ENCODE peak calls at places on chromosomes 6 and 20, in nine cellular contexts. One of them, this sample, is unnamed.
A peak's percentile ranks its signal among the peaks of the same experiment; 100 is the strongest.

GRCh38 chr6:150448221-150448620 is 79.4 kb downstream of the IYD start:
- DNase-seq in K562: no peak
- DNase-seq in stomach: no peak
- DNase-seq in suprapubic skin: no peak
- DNase-seq in GM12878: no peak
- DNase-seq in HepG2: no peak
- DNase-seq in transverse colon: no peak
- DNase-seq in esophagus muscularis mucosa: no peak
- DNase-seq in SK-N-SH: no peak
- DNase-seq in this sample: no peak

GRCh38 chr6:53735896-53736295 is 58.9 kb upstream of the LRRC1 start:
- DNase-seq in K562: no peak
- DNase-seq in stomach: no peak
- DNase-seq in suprapubic skin: no peak
- DNase-seq in GM12878: no peak
- DNase-seq in HepG2: no peak
- DNase-seq in transverse colon: peak; percentile 23
- DNase-seq in esophagus muscularis mucosa: peak; percentile 88
- DNase-seq in SK-N-SH: no peak
- DNase-seq in this sample: no peak

GRCh38 chr6:165308926-165309731 is at the start of gene C6orf118:
- DNase-seq in K562: no peak
- DNase-seq in stomach: no peak
- DNase-seq in suprapubic skin: no peak
- DNase-seq in GM12878: no peak
- DNase-seq in HepG2: no peak
- DNase-seq in transverse colon: no peak
- DNase-seq in esophagus muscularis mucosa: no peak
- DNase-seq in SK-N-SH: peak; percentile 84
- DNase-seq in this sample: peak; percentile 69

GRCh38 chr6:166581091-166581511 is 5.4 kb downstream of the RAMACL start:
- DNase-seq in K562: no peak
- DNase-seq in stomach: no peak
- DNase-seq in suprapubic skin: no peak
- DNase-seq in GM12878: no peak
- DNase-seq in HepG2: no peak
- DNase-seq in transverse colon: no peak
- DNase-seq in esophagus muscularis mucosa: no peak
- DNase-seq in SK-N-SH: no peak
- DNase-seq in this sample: no peak

GRCh38 chr6:90424580-90424979 is 127.9 kb upstream of the BACH2 start:
- DNase-seq in K562: no peak
- DNase-seq in stomach: no peak
- DNase-seq in suprapubic skin: no peak
- DNase-seq in GM12878: no peak
- DNase-seq in HepG2: no peak
- DNase-seq in transverse colon: no peak
- DNase-seq in esophagus muscularis mucosa: no peak
- DNase-seq in SK-N-SH: no peak
- DNase-seq in this sample: no peak

GRCh38 chr20:23225407-23226060 is 125.1 kb upstream of the NXT1 start:
- DNase-seq in K562: no peak
- DNase-seq in stomach: peak; percentile 67
- DNase-seq in suprapubic skin: peak; percentile 83
- DNase-seq in GM12878: no peak
- DNase-seq in HepG2: no peak
- DNase-seq in transverse colon: peak; percentile 54
- DNase-seq in esophagus muscularis mucosa: peak; percentile 91
- DNase-seq in SK-N-SH: no peak
- DNase-seq in this sample: peak; percentile 84

GRCh38 chr6:37033255-37033654 is 27.8 kb downstream of the FGD2 start:
- DNase-seq in K562: no peak
- DNase-seq in stomach: no peak
- DNase-seq in suprapubic skin: peak; percentile 8
- DNase-seq in GM12878: no peak
- DNase-seq in HepG2: no peak
- DNase-seq in transverse colon: no peak
- DNase-seq in esophagus muscularis mucosa: no peak
- DNase-seq in SK-N-SH: no peak
- DNase-seq in this sample: no peak

GRCh38 chr20:58874469-58874868 is 22.0 kb downstream of the GNAS start:
- DNase-seq in K562: no peak
- DNase-seq in stomach: no peak
- DNase-seq in suprapubic skin: no peak
- DNase-seq in GM12878: no peak
- DNase-seq in HepG2: no peak
- DNase-seq in transverse colon: no peak
- DNase-seq in esophagus muscularis mucosa: no peak
- DNase-seq in SK-N-SH: no peak
- DNase-seq in this sample: no peak

GRCh38 chr6:4134841-4135664 is at the start of gene ECI2:
- DNase-seq in K562: peak; percentile 69
- DNase-seq in stomach: peak; percentile 65
- DNase-seq in suprapubic skin: no peak
- DNase-seq in GM12878: no peak
- DNase-seq in HepG2: peak; percentile 71
- DNase-seq in transverse colon: peak; percentile 69
- DNase-seq in esophagus muscularis mucosa: no peak
- DNase-seq in SK-N-SH: peak; percentile 81
- DNase-seq in this sample: no peak

GRCh38 chr20:53621482-53622246 is 28.0 kb upstream of the ZNF217 start:
- DNase-seq in K562: peak; percentile 65
- DNase-seq in stomach: peak; percentile 65
- DNase-seq in suprapubic skin: peak; percentile 83
- DNase-seq in GM12878: peak; percentile 59
- DNase-seq in HepG2: peak; percentile 45
- DNase-seq in transverse colon: peak; percentile 39
- DNase-seq in esophagus muscularis mucosa: no peak
- DNase-seq in SK-N-SH: peak; percentile 65
- DNase-seq in this sample: peak; percentile 84

GRCh38 chr20:59022754-59023153 is 3.5 kb downstream of the TUBB1 start:
- DNase-seq in K562: no peak
- DNase-seq in stomach: no peak
- DNase-seq in suprapubic skin: no peak
- DNase-seq in GM12878: no peak
- DNase-seq in HepG2: no peak
- DNase-seq in transverse colon: no peak
- DNase-seq in esophagus muscularis mucosa: no peak
- DNase-seq in SK-N-SH: no peak
- DNase-seq in this sample: no peak

GRCh38 chr6:79949235-79949634 is 1.9 kb upstream of the ELOVL4 start:
- DNase-seq in K562: peak; percentile 33
- DNase-seq in stomach: peak; percentile 79
- DNase-seq in suprapubic skin: no peak
- DNase-seq in GM12878: peak; percentile 7
- DNase-seq in HepG2: peak; percentile 79
- DNase-seq in transverse colon: peak; percentile 64
- DNase-seq in esophagus muscularis mucosa: no peak
- DNase-seq in SK-N-SH: peak; percentile 49
- DNase-seq in this sample: no peak

GRCh38 chr20:3621111-3621510 is 42.1 kb downstream of the GFRA4 start:
- DNase-seq in K562: no peak
- DNase-seq in stomach: no peak
- DNase-seq in suprapubic skin: no peak
- DNase-seq in GM12878: no peak
- DNase-seq in HepG2: no peak
- DNase-seq in transverse colon: no peak
- DNase-seq in esophagus muscularis mucosa: peak; percentile 37
- DNase-seq in SK-N-SH: no peak
- DNase-seq in this sample: no peak

GRCh38 chr6:169905041-169905807 is 153.8 kb downstream of the ERMARD start:
- DNase-seq in K562: no peak
- DNase-seq in stomach: peak; percentile 65
- DNase-seq in suprapubic skin: no peak
- DNase-seq in GM12878: no peak
- DNase-seq in HepG2: no peak
- DNase-seq in transverse colon: no peak
- DNase-seq in esophagus muscularis mucosa: no peak
- DNase-seq in SK-N-SH: no peak
- DNase-seq in this sample: peak; percentile 29
- TF ChIP-seq POLR2AphosphoS5 in K562: no peak
- TF ChIP-seq POLR2AphosphoS5 in stomach: peak; percentile 28
- TF ChIP-seq POLR2AphosphoS5 in suprapubic skin: no peak
- TF ChIP-seq POLR2AphosphoS5 in GM12878: no peak
- TF ChIP-seq POLR2AphosphoS5 in HepG2: no peak
- TF ChIP-seq POLR2AphosphoS5 in transverse colon: peak; percentile 51
- TF ChIP-seq POLR2AphosphoS5 in esophagus muscularis mucosa: peak; percentile 52
- TF ChIP-seq POLR2AphosphoS5 in SK-N-SH: no peak
- TF ChIP-seq POLR2AphosphoS5 in this sample: no peak

GRCh38 chr20:48538058-48538825 is 289.6 kb downstream of the PREX1 start:
- DNase-seq in K562: no peak
- DNase-seq in stomach: peak; percentile 44
- DNase-seq in suprapubic skin: no peak
- DNase-seq in GM12878: no peak
- DNase-seq in HepG2: peak; percentile 37
- DNase-seq in transverse colon: no peak
- DNase-seq in esophagus muscularis mucosa: no peak
- DNase-seq in SK-N-SH: no peak
- DNase-seq in this sample: no peak
- TF ChIP-seq EP300 in K562: no peak
- TF ChIP-seq EP300 in stomach: no peak
- TF ChIP-seq EP300 in suprapubic skin: no peak
- TF ChIP-seq EP300 in GM12878: no peak
- TF ChIP-seq EP300 in HepG2: no peak
- TF ChIP-seq EP300 in transverse colon: no peak
- TF ChIP-seq EP300 in esophagus muscularis mucosa: no peak
- TF ChIP-seq EP300 in SK-N-SH: no peak
- TF ChIP-seq EP300 in this sample: no peak

DNA sequence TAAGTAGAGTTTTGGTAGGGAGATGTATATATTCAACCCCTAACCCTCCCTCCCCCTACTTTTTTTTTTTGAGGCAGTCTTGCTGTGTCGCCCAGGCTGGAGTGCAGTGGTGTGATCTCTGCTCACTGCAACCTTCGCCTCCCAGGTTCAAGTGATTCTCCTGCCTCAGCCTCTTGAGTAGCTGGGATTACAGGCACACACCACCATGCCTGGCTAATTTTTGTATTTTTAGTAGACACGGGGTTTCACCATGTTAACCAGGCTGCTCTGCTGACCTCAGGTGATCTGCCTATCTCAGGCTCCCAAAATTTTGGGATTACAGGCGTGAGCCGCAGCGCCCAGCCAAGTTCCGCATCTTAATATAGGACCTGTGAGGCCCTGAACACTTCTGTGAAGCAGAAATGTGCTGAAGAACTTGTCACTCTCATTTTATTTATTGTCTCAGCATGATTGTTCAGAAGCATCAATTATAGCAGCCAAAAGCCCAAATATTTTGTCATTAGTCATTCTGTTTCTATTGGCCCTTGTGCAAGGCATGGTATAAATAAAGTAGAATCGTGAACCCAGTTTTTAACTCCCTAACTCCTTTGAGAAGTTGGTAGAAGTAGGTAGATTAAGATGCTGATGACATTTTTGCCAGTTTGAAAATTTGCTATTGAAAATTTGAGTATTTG is 19.4 kb downstream of the DSTN start:
- DNase-seq in K562: no peak
- DNase-seq in stomach: no peak
- DNase-seq in suprapubic skin: no peak
- DNase-seq in GM12878: no peak
- DNase-seq in HepG2: no peak
- DNase-seq in transverse colon: no peak
- DNase-seq in esophagus muscularis mucosa: no peak
- DNase-seq in SK-N-SH: no peak
- DNase-seq in this sample: no peak
- TF ChIP-seq POLR2AphosphoS5 in K562: no peak
- TF ChIP-seq POLR2AphosphoS5 in stomach: no peak
- TF ChIP-seq POLR2AphosphoS5 in suprapubic skin: no peak
- TF ChIP-seq POLR2AphosphoS5 in GM12878: no peak
- TF ChIP-seq POLR2AphosphoS5 in HepG2: no peak
- TF ChIP-seq POLR2AphosphoS5 in transverse colon: no peak
- TF ChIP-seq POLR2AphosphoS5 in esophagus muscularis mucosa: peak; percentile 31
- TF ChIP-seq POLR2AphosphoS5 in SK-N-SH: no peak
- TF ChIP-seq POLR2AphosphoS5 in this sample: peak; percentile 39

DNA sequence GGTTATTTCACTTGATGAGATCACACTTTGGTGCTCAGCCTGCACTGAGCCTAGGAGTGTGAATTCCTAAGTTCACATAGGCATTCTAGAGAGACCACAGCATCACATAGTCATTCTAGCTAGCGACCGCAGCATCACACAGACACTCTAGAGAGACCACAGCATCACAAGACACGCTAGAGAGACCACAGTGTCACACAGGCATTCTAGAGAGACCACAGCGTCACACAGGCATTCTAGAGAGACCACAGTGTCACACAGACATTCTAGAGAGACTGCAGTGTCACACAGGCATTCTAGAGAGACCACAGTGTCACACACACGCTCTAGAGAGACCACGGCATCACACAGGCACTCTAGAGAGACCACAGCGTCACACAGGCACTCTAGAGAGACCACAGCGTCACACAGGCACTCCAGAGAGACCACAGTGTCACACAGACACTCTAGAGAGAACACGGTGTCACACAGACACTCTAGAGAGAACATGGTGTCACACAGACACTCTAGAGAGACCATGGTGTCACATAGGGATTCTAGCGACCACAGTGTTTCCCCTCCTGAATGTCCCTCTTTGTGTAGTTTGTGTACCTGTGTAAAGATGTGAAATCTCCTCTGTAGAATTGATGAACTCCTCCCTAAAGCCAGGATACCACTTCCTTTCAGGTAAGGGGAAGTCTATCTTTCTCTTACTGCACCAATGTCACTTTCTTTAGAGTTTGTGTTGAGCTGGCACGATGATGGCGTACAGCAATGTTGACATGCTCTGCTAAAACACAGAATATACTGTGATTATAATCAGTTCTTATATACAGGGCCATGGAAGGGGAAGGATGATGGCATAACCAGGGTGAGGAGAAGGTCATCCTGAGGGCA is 169.4 kb downstream of the ZDHHC14 start:
- DNase-seq in K562: no peak
- DNase-seq in stomach: no peak
- DNase-seq in suprapubic skin: no peak
- DNase-seq in GM12878: no peak
- DNase-seq in HepG2: no peak
- DNase-seq in transverse colon: no peak
- DNase-seq in esophagus muscularis mucosa: no peak
- DNase-seq in SK-N-SH: no peak
- DNase-seq in this sample: no peak
- TF ChIP-seq EP300 in K562: no peak
- TF ChIP-seq EP300 in stomach: no peak
- TF ChIP-seq EP300 in suprapubic skin: no peak
- TF ChIP-seq EP300 in GM12878: peak; percentile 52
- TF ChIP-seq EP300 in HepG2: no peak
- TF ChIP-seq EP300 in transverse colon: no peak
- TF ChIP-seq EP300 in esophagus muscularis mucosa: no peak
- TF ChIP-seq EP300 in SK-N-SH: no peak
- TF ChIP-seq EP300 in this sample: no peak

DNA sequence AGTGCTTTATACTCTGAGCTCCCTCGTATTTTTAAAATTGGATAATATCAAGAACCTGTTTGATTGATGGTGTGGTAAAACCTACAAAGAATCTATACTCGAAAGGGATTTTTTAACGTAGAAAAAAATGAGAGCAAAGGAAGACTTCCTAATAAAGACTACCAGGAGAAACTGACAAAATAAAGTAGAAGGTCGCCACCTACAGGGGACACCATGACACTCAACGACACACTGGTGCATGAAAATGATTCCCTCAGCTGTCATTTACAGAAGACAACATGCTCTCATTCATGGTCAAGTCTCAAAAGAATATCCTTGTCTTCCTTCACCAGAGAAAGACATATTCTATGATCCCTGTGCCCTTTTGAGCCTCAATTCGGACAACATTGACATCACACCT is 10.1 kb upstream of the NHSL1 start:
- DNase-seq in K562: peak; percentile 16
- DNase-seq in stomach: peak; percentile 63
- DNase-seq in suprapubic skin: no peak
- DNase-seq in GM12878: no peak
- DNase-seq in HepG2: peak; percentile 71
- DNase-seq in transverse colon: peak; percentile 72
- DNase-seq in esophagus muscularis mucosa: no peak
- DNase-seq in SK-N-SH: peak; percentile 6
- DNase-seq in this sample: peak; percentile 65
- TF ChIP-seq POLR2AphosphoS5 in K562: no peak
- TF ChIP-seq POLR2AphosphoS5 in stomach: no peak
- TF ChIP-seq POLR2AphosphoS5 in suprapubic skin: no peak
- TF ChIP-seq POLR2AphosphoS5 in GM12878: no peak
- TF ChIP-seq POLR2AphosphoS5 in HepG2: no peak
- TF ChIP-seq POLR2AphosphoS5 in transverse colon: no peak
- TF ChIP-seq POLR2AphosphoS5 in esophagus muscularis mucosa: no peak
- TF ChIP-seq POLR2AphosphoS5 in SK-N-SH: no peak
- TF ChIP-seq POLR2AphosphoS5 in this sample: no peak